ENCODE peak calls at places on chromosomes 1 and 21, in five cellular contexts. Q is AG10803, I is mucosa of descending colon, Z is NCI-H1105 treated with DMSO at 0.1 percent for 48 hours, C is H54. K is an unnamed sample.

GRCh38 chr1:209783338-209783737 is 1.0 kb downstream of the C1orf74 start:
- DNase-seq in Q (no peak), I (no peak), Z (no peak), C (no peak), K (no peak)

GRCh38 chr21:44054710-44055109 is 42.6 kb downstream of the TRAPPC10 start:
- DNase-seq in Q (peak), I (no peak), Z (no peak), C (no peak), K (no peak)

GRCh38 chr1:41122851-41123518 is 101.5 kb upstream of the SLFNL1 start:
- DNase-seq in Q (peak), I (peak), Z (peak), C (peak), K (peak)

GRCh38 chr1:87959236-87959635 is 630.6 kb downstream of the LMO4 start:
- DNase-seq in Q (no peak), I (no peak), Z (no peak), C (no peak), K (no peak)

GRCh38 chr21:33801424-33802405 is 113.9 kb downstream of the ATP5PO start:
- DNase-seq in Q (peak), I (no peak), Z (peak), C (peak), K (peak)

GRCh38 chr1:37922767-37923550 is 23.9 kb downstream of the INPP5B start:
- DNase-seq in Q (no peak), I (no peak), Z (no peak), C (no peak), K (no peak)

GRCh38 chr1:184890539-184890973 is 83.8 kb downstream of the NIBAN1 start:
- DNase-seq in Q (peak), I (no peak), Z (no peak), C (no peak), K (no peak)

GRCh38 chr1:172561252-172561651 is 28.3 kb downstream of the SUCO start:
- DNase-seq in Q (peak), I (no peak), Z (no peak), C (no peak), K (no peak)

GRCh38 chr1:248924696-248925532 is 18.9 kb downstream of the PGBD2 start:
- DNase-seq in Q (peak), I (peak), Z (peak), C (no peak), K (peak)

K was measured in NCI-H2081.